ENCODE peak calls at places on chromosomes 3 and 15, in ten cellular contexts. One of them, this sample, is unnamed.

GRCh38 chr3:59423707-59424106 is 373.9 kb upstream of the CFAP20DC start:
- DNase-seq in stimulated activated CD8-positive, alpha-beta memory T cell treated with anti-CD3 and anti-CD28 coated beads, Interleukin-15, amount 100 ng/mL, for 4 hours: no peak
- DNase-seq in COR-L47: no peak
- DNase-seq in pons: no peak
- DNase-seq in naive thymus-derived CD8-positive, alpha-beta T cell: no peak
- DNase-seq in neural progenitor cell: no peak
- DNase-seq in activated CD4-positive, alpha-beta T cell treated with anti-CD3 and anti-CD28 coated beads for 24 hours: no peak
- DNase-seq in AG09309: no peak
- DNase-seq in HS-5: no peak
- DNase-seq in PC-3: no peak
- DNase-seq in this sample: no peak

GRCh38 chr3:162774613-162775100 is 1278.0 kb downstream of the OTOL1 start:
- DNase-seq in COR-L47: no peak
- DNase-seq in activated CD4-positive, alpha-beta T cell treated with anti-CD3 and anti-CD28 coated beads for 24 hours: no peak
- DNase-seq in naive thymus-derived CD8-positive, alpha-beta T cell: no peak
- DNase-seq in pons: no peak
- DNase-seq in neural progenitor cell: no peak
- DNase-seq in stimulated activated CD8-positive, alpha-beta memory T cell treated with anti-CD3 and anti-CD28 coated beads, Interleukin-15, amount 100 ng/mL, for 4 hours: no peak
- DNase-seq in HS-5: no peak
- DNase-seq in AG09309: no peak
- DNase-seq in PC-3: no peak
- DNase-seq in this sample: no peak

GRCh38 chr3:126746395-126747177 is 42.5 kb downstream of the CHCHD6 start:
- DNase-seq in naive thymus-derived CD8-positive, alpha-beta T cell: no peak
- DNase-seq in stimulated activated CD8-positive, alpha-beta memory T cell treated with anti-CD3 and anti-CD28 coated beads, Interleukin-15, amount 100 ng/mL, for 4 hours: no peak
- DNase-seq in neural progenitor cell: no peak
- DNase-seq in activated CD4-positive, alpha-beta T cell treated with anti-CD3 and anti-CD28 coated beads for 24 hours: no peak
- DNase-seq in HS-5: peak; percentile 23
- DNase-seq in PC-3: peak; percentile 3
- DNase-seq in pons: no peak
- DNase-seq in AG09309: peak; percentile 10
- DNase-seq in COR-L47: no peak
- DNase-seq in this sample: no peak

GRCh38 chr3:128464188-128464587 is 2.5 kb downstream of the DNAJB8 start:
- DNase-seq in pons: no peak
- DNase-seq in COR-L47: no peak
- DNase-seq in neural progenitor cell: no peak
- DNase-seq in HS-5: no peak
- DNase-seq in stimulated activated CD8-positive, alpha-beta memory T cell treated with anti-CD3 and anti-CD28 coated beads, Interleukin-15, amount 100 ng/mL, for 4 hours: no peak
- DNase-seq in AG09309: no peak
- DNase-seq in activated CD4-positive, alpha-beta T cell treated with anti-CD3 and anti-CD28 coated beads for 24 hours: no peak
- DNase-seq in PC-3: no peak
- DNase-seq in naive thymus-derived CD8-positive, alpha-beta T cell: no peak
- DNase-seq in this sample: no peak

GRCh38 chr3:44962606-44963393 is 13.2 kb downstream of the ZDHHC3 start:
- DNase-seq in activated CD4-positive, alpha-beta T cell treated with anti-CD3 and anti-CD28 coated beads for 24 hours: no peak
- DNase-seq in PC-3: peak; percentile 80
- DNase-seq in COR-L47: peak; percentile 6
- DNase-seq in naive thymus-derived CD8-positive, alpha-beta T cell: no peak
- DNase-seq in pons: no peak
- DNase-seq in stimulated activated CD8-positive, alpha-beta memory T cell treated with anti-CD3 and anti-CD28 coated beads, Interleukin-15, amount 100 ng/mL, for 4 hours: no peak
- DNase-seq in HS-5: no peak
- DNase-seq in AG09309: no peak
- DNase-seq in neural progenitor cell: no peak
- DNase-seq in this sample: no peak

GRCh38 chr15:49168026-49168425 is 2.0 kb upstream of the GALK2 start:
- DNase-seq in pons: no peak
- DNase-seq in neural progenitor cell: no peak
- DNase-seq in COR-L47: no peak
- DNase-seq in PC-3: no peak
- DNase-seq in stimulated activated CD8-positive, alpha-beta memory T cell treated with anti-CD3 and anti-CD28 coated beads, Interleukin-15, amount 100 ng/mL, for 4 hours: no peak
- DNase-seq in AG09309: no peak
- DNase-seq in naive thymus-derived CD8-positive, alpha-beta T cell: no peak
- DNase-seq in HS-5: no peak
- DNase-seq in activated CD4-positive, alpha-beta T cell treated with anti-CD3 and anti-CD28 coated beads for 24 hours: no peak
- DNase-seq in this sample: no peak

GRCh38 chr3:149604125-149604851 is 53.5 kb downstream of the WWTR1 start:
- DNase-seq in naive thymus-derived CD8-positive, alpha-beta T cell: no peak
- DNase-seq in neural progenitor cell: peak; percentile 69
- DNase-seq in PC-3: no peak
- DNase-seq in activated CD4-positive, alpha-beta T cell treated with anti-CD3 and anti-CD28 coated beads for 24 hours: no peak
- DNase-seq in COR-L47: no peak
- DNase-seq in stimulated activated CD8-positive, alpha-beta memory T cell treated with anti-CD3 and anti-CD28 coated beads, Interleukin-15, amount 100 ng/mL, for 4 hours: no peak
- DNase-seq in AG09309: no peak
- DNase-seq in HS-5: no peak
- DNase-seq in pons: no peak
- DNase-seq in this sample: no peak

GRCh38 chr3:157499342-157499963 is 3.8 kb downstream of the VEPH1 start:
- DNase-seq in activated CD4-positive, alpha-beta T cell treated with anti-CD3 and anti-CD28 coated beads for 24 hours: no peak
- DNase-seq in pons: no peak
- DNase-seq in HS-5: no peak
- DNase-seq in stimulated activated CD8-positive, alpha-beta memory T cell treated with anti-CD3 and anti-CD28 coated beads, Interleukin-15, amount 100 ng/mL, for 4 hours: no peak
- DNase-seq in naive thymus-derived CD8-positive, alpha-beta T cell: no peak
- DNase-seq in PC-3: peak; percentile 93
- DNase-seq in AG09309: no peak
- DNase-seq in neural progenitor cell: peak; percentile 79
- DNase-seq in COR-L47: no peak
- DNase-seq in this sample: peak; percentile 45

GRCh38 chr3:34364345-34364744 is 565.9 kb downstream of the PDCD6IP start:
- DNase-seq in HS-5: no peak
- DNase-seq in naive thymus-derived CD8-positive, alpha-beta T cell: no peak
- DNase-seq in stimulated activated CD8-positive, alpha-beta memory T cell treated with anti-CD3 and anti-CD28 coated beads, Interleukin-15, amount 100 ng/mL, for 4 hours: no peak
- DNase-seq in pons: no peak
- DNase-seq in activated CD4-positive, alpha-beta T cell treated with anti-CD3 and anti-CD28 coated beads for 24 hours: no peak
- DNase-seq in neural progenitor cell: peak; percentile 41
- DNase-seq in AG09309: no peak
- DNase-seq in COR-L47: no peak
- DNase-seq in PC-3: peak; percentile 28
- DNase-seq in this sample: no peak

GRCh38 chr3:109187390-109187789 is 50.9 kb downstream of the C3orf85 start:
- DNase-seq in activated CD4-positive, alpha-beta T cell treated with anti-CD3 and anti-CD28 coated beads for 24 hours: no peak
- DNase-seq in pons: no peak
- DNase-seq in naive thymus-derived CD8-positive, alpha-beta T cell: no peak
- DNase-seq in COR-L47: no peak
- DNase-seq in AG09309: no peak
- DNase-seq in neural progenitor cell: no peak
- DNase-seq in HS-5: no peak
- DNase-seq in stimulated activated CD8-positive, alpha-beta memory T cell treated with anti-CD3 and anti-CD28 coated beads, Interleukin-15, amount 100 ng/mL, for 4 hours: no peak
- DNase-seq in PC-3: no peak
- DNase-seq in this sample: no peak